ENCODE peak calls at places on chromosomes 11 and 22, in eight cellular contexts. P is psoas muscle; F is endothelial cell; H is prostate gland; D is hypothalamus; Q is stimulated activated CD4-positive, alpha-beta T cell treated with anti-CD3 and anti-CD28 coated beads, Interleukin-1b, Interleukin-23, amount 100 ng/mL, for 1 hour; M is activated CD8-positive, alpha-beta memory T cell treated with anti-CD3 and anti-CD28 coated beads, Interleukin-2, amount 50 U/mL, for 48 hours; O is amniotic stem cell. S is an unnamed sample.

GRCh38 chr11:115745545-115746265 is 241.5 kb upstream of the CADM1 start:
- DNase-seq in Q (no peak), D (no peak), F (no peak), M (no peak), P (peak), O (no peak), H (no peak), S (peak)

GRCh38 chr11:27459191-27459590 is 13.4 kb downstream of the LGR4 start:
- DNase-seq in M (no peak), D (no peak), F (no peak), O (no peak), H (no peak), Q (no peak), P (no peak), S (no peak)

GRCh38 chr22:17783317-17783716 is 9.0 kb upstream of the BID start:
- DNase-seq in P (no peak), Q (no peak), H (no peak), D (no peak), O (no peak), M (no peak), F (no peak), S (no peak)

GRCh38 chr22:48507171-48507570 is 1320.5 kb downstream of the BRD1 start:
- DNase-seq in H (no peak), O (no peak), Q (no peak), D (no peak), P (no peak), M (no peak), F (no peak), S (no peak)

GRCh38 chr11:16261836-16262644 is 94.3 kb downstream of the SOX6 start:
- DNase-seq in Q (no peak), F (no peak), M (no peak), P (no peak), H (no peak), O (no peak), D (no peak), S (no peak)

GRCh38 chr11:92740251-92740650 is 229.2 kb upstream of the MTNR1B start:
- DNase-seq in F (no peak), P (no peak), Q (no peak), M (no peak), H (no peak), O (no peak), D (no peak), S (no peak)

GRCh38 chr22:33427461-33427860 is 369.3 kb upstream of the SYN3 start:
- DNase-seq in P (no peak), Q (no peak), D (no peak), H (no peak), M (no peak), F (no peak), O (no peak), S (no peak)

GRCh38 chr22:37449281-37449680 is 22.0 kb upstream of the ELFN2 start:
- DNase-seq in F (no peak), P (no peak), O (no peak), Q (no peak), H (no peak), M (no peak), D (no peak), S (no peak)

GRCh38 chr11:34978236-34979191 is 62.1 kb downstream of the PDHX start:
- DNase-seq in O (no peak), D (no peak), M (no peak), Q (no peak), P (no peak), H (no peak), F (no peak), S (no peak)

GRCh38 chr11:101445761-101446160 is 138.0 kb downstream of the TRPC6 start:
- DNase-seq in F (no peak), M (no peak), Q (no peak), D (no peak), P (no peak), H (no peak), O (no peak), S (no peak)

GRCh38 chr22:26436903-26437515 is 7.9 kb downstream of the ASPHD2 start:
- DNase-seq in D (no peak), F (no peak), O (no peak), H (peak), Q (no peak), P (no peak), M (no peak), S (no peak)

GRCh38 chr11:71158936-71159335 is 93.4 kb downstream of the SHANK2 start:
- DNase-seq in O (no peak), M (no peak), Q (no peak), F (no peak), H (no peak), D (no peak), P (no peak), S (no peak)

GRCh38 chr11:16186680-16187079 is 169.7 kb downstream of the SOX6 start:
- DNase-seq in M (no peak), H (no peak), P (peak), F (no peak), Q (no peak), O (no peak), D (no peak), S (no peak)

GRCh38 chr22:23123804-23124254 is 18.0 kb downstream of the RSPH14 start:
- DNase-seq in O (no peak), Q (no peak), H (no peak), D (no peak), M (no peak), P (peak), F (no peak), S (no peak)

GRCh38 chr22:48804811-48805301 is 1022.8 kb downstream of the BRD1 start:
- DNase-seq in P (no peak), M (no peak), D (no peak), F (no peak), Q (no peak), O (no peak), H (no peak), S (no peak)

GRCh38 chr11:2675540-2675939 is 24.3 kb downstream of the KCNQ1OT1 start:
- DNase-seq in F (no peak), O (no peak), M (peak), H (no peak), D (no peak), P (no peak), Q (no peak), S (no peak)

GRCh38 chr11:59545179-59546020 is 34.1 kb downstream of the OR4D9 start:
- DNase-seq in F (no peak), H (no peak), M (no peak), Q (no peak), O (no peak), D (no peak), P (no peak), S (no peak)

GRCh38 chr11:61787928-61788491 is 4.4 kb downstream of the TMEM258 start:
- DNase-seq in O (no peak), D (no peak), M (no peak), H (no peak), F (peak), Q (no peak), P (peak), S (no peak)